ENCODE peak calls at places on chromosomes 1 and 21, in six cellular contexts. O is GM12878, Y is A549, C is K562, Z is HepG2, L is endothelial cell of umbilical vein. M is an unnamed sample.

GRCh38 chr1:115596080-115596795 is 45.5 kb upstream of the VANGL1 start:
- DNase-seq in Z (no peak), Y (no peak), L (no peak), C (no peak), O (no peak), M (no peak)

GRCh38 chr1:79376106-79376505 is 369.6 kb upstream of the ADGRL4 start:
- DNase-seq in C (no peak), O (no peak), L (peak; percentile 39), Z (no peak), Y (no peak), M (no peak)

GRCh38 chr1:77661696-77662095 is 20.8 kb downstream of the ZZZ3 start:
- DNase-seq in C (no peak), Y (no peak), O (no peak), L (no peak), Z (no peak), M (no peak)

GRCh38 chr1:33072707-33073106 is 8.2 kb upstream of the AZIN2 start:
- DNase-seq in C (no peak), O (no peak), Y (no peak), Z (no peak), L (no peak), M (no peak)

GRCh38 chr1:229127301-229127700 is 143.6 kb upstream of the RAB4A start:
- DNase-seq in Y (no peak), C (no peak), O (no peak), L (no peak), Z (no peak), M (peak; percentile 76)

GRCh38 chr1:192654607-192655389 is 18.9 kb downstream of the RGS13 start:
- DNase-seq in O (no peak), Y (no peak), C (no peak), L (peak; percentile 30), Z (no peak), M (no peak)

GRCh38 chr1:228923973-228924766 is 188.9 kb downstream of the RHOU start:
- DNase-seq in O (no peak), C (no peak), L (no peak), Z (no peak), Y (no peak), M (no peak)

GRCh38 chr21:44892536-44893277 is 19.2 kb upstream of the PTTG1IP start:
- DNase-seq in O (no peak), L (peak; percentile 54), Y (no peak), Z (no peak), C (peak; percentile 81), M (peak; percentile 75)

GRCh38 chr1:19643602-19644419 is at the start of gene NBL1:
- DNase-seq in O (no peak), Z (no peak), L (peak; percentile 54), C (peak; percentile 93), Y (peak; percentile 41), M (peak; percentile 72)

GRCh38 chr1:19645544-19646252 is 1.6 kb downstream of the NBL1 start:
- DNase-seq in O (no peak), L (peak; percentile 34), Z (no peak), C (no peak), Y (no peak), M (no peak)

GRCh38 chr1:19644422-19644760 is 280 bp downstream of the NBL1 start:
- DNase-seq in Y (no peak), L (peak; percentile 17), C (no peak), Z (no peak), O (no peak), M (no peak)

GRCh38 chr1:19646366-19646765 is 2.3 kb downstream of the NBL1 start:
- DNase-seq in O (no peak), Z (no peak), C (no peak), Y (no peak), L (no peak), M (no peak)

DNA sequence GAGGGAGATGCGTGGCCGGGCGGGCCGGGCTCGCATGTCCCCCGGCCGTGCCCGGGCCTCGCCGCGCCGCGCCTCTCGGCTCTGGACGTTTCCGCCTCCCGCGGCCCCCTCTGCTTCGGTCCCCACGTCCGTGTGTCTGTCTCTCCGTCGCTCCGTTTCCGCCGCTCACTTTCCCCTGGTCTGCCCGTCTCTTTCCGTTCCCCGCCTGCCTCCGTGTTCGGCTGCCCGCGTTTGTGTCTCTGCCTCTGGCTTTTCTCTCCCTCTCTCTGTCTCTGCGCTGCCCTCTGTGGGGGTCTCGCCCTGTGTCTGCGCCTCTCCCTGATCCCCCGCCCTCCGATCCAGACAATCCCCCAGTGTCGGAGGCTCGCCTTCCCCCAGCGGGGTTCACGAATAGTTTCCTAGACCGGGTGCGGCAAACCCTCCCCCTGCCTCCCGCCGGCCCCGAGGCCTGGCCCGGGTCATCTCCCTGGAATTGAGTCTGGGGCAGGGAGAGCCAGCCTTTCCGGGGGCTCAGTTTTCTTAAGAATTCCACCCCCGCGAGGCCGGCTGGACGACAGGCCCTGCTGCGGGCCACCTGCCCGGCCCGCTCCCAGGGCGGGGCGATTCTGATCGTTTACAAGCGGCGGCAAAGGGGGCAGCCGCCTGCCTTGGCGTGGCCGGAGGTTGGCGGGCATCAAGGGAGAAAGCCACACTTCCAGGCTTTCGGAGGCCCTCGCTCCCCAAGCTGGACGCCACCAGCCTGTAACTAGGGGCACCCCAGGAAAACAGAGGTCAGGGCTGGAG is 841 bp downstream of the NBL1 start:
- DNase-seq in Y (no peak), O (no peak), Z (no peak), C (no peak), L (peak; percentile 24), M (peak; percentile 57)
- TF ChIP-seq MYC in Y (no peak), O (no peak), Z (no peak), C (no peak), L (no peak), M (no peak)

GRCh38 chr1:156505679-156506298 is 5.2 kb upstream of the MEF2D start:
- DNase-seq in Y (no peak), C (no peak), O (no peak), Z (no peak), L (no peak), M (no peak)
- H3K4me3 ChIP-seq in Y (peak overlapping the region; percentile 16), C (no peak overlapping the region), O (peak overlapping the region; percentile 23), Z (no peak overlapping the region), L (no peak overlapping the region), M (no peak overlapping the region)

GRCh38 chr1:155254228-155254713 is 1.0 kb downstream of the ENTREP3 start:
- DNase-seq in O (no peak), Y (no peak), C (peak; percentile 23), Z (no peak), L (no peak), M (no peak)

GRCh38 chr1:155254714-155255242 is 505 bp downstream of the ENTREP3 start:
- DNase-seq in L (peak; percentile 31), Z (no peak), O (no peak), Y (no peak), C (no peak), M (no peak)

GRCh38 chr1:155253797-155254196 is 1.5 kb downstream of the ENTREP3 start:
- DNase-seq in L (no peak), Y (no peak), O (no peak), C (no peak), Z (no peak), M (no peak)

GRCh38 chr1:155256101-155256852 is 994 bp upstream of the ENTREP3 start:
- DNase-seq in Y (no peak), O (no peak), Z (no peak), L (no peak), C (peak; percentile 10), M (no peak)

GRCh38 chr1:155255243-155256100 is at the start of gene ENTREP3:
- DNase-seq in L (peak; percentile 90), Y (peak; percentile 91), C (peak; percentile 94), O (no peak), Z (peak; percentile 63), M (peak; percentile 83)
- TF ChIP-seq CTCF in L (no peak), Y (no peak), C (no peak), O (no peak), Z (peak; percentile 34), M (no peak)

GRCh38 chr1:155086182-155086741 is 7.6 kb downstream of the EFNA3 start:
- DNase-seq in Y (peak; percentile 82), O (no peak), Z (no peak), C (peak; percentile 75), L (peak; percentile 58), M (peak; percentile 81)
- TF ChIP-seq MYC in Y (no peak), O (no peak), Z (peak; percentile 74), C (peak; percentile 46), L (no peak), M (peak; percentile 44)

GRCh38 chr1:207355513-207356295 is 34.2 kb downstream of the CD55 start:
- DNase-seq in L (no peak), O (no peak), Z (no peak), C (no peak), Y (no peak), M (no peak)

GRCh38 chr1:207352560-207352959 is 31.1 kb downstream of the CD55 start:
- DNase-seq in L (no peak), O (no peak), Y (no peak), Z (no peak), C (no peak), M (no peak)

GRCh38 chr1:207355060-207355459 is 33.6 kb downstream of the CD55 start:
- DNase-seq in O (no peak), C (no peak), L (no peak), Y (no peak), Z (no peak), M (no peak)
- H3K4me3 ChIP-seq in O (no peak overlapping the region), C (no peak overlapping the region), L (no peak overlapping the region), Y (no peak overlapping the region), Z (no peak overlapping the region), M (no peak overlapping the region)

GRCh38 chr1:156941675-156942074 is 21.2 kb downstream of the LRRC71 start:
- DNase-seq in L (no peak), Y (no peak), O (no peak), Z (no peak), C (no peak), M (no peak)

GRCh38 chr1:156944268-156944667 is 23.8 kb downstream of the LRRC71 start:
- DNase-seq in O (no peak), C (no peak), L (no peak), Y (no peak), Z (no peak), M (no peak)

GRCh38 chr1:156943756-156944155 is 23.3 kb downstream of the LRRC71 start:
- DNase-seq in L (no peak), C (no peak), Z (no peak), Y (no peak), O (no peak), M (no peak)

GRCh38 chr1:156942576-156942975 is 22.1 kb downstream of the LRRC71 start:
- DNase-seq in O (no peak), Z (no peak), C (no peak), L (no peak), Y (no peak), M (no peak)

DNA sequence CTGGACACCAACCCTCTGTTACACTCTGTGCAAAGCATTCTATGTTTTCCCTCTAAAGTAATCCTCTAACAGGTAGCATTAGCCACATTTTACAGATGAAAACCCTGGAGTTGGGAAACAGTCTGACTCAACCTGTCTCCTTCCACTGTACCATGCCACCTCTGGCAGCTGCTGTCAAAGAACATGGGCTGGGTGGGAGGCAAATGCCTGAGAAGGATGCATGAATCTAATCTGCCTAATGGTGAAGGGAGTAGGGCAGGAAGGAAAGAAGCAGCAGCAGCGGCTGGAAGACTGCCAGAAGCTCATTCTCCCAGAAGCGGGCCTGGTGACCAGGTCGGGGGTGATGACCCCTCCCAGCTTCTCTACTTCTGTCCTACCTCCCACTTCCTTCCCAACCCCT is 21.7 kb downstream of the LRRC71 start:
- DNase-seq in Y (no peak), C (no peak), Z (no peak), L (no peak), O (no peak), M (no peak)
- TF ChIP-seq CTCF in Y (no peak), C (no peak), Z (no peak), L (no peak), O (no peak), M (no peak)